ENCODE peak calls at places on chromosomes 4 and X, in eight cellular contexts. One of them, this sample, is unnamed.

GRCh38 chr4:56622176-56622575 is 58.9 kb downstream of the HOPX start:
- DNase-seq in WTC11: no peak
- DNase-seq in stimulated activated naive CD8-positive, alpha-beta T cell treated with anti-CD3 and anti-CD28 coated beads, Interleukin-15, amount 100 ng/mL, for 72 hours: no peak
- DNase-seq in GM13977: no peak
- DNase-seq in H9: no peak
- DNase-seq in OCI-M1: no peak
- DNase-seq in hepatocyte: no peak
- DNase-seq in GM04503: no peak
- DNase-seq in this sample: no peak

GRCh38 chrX:48472851-48473717 is 2.9 kb upstream of the FTSJ1 start:
- DNase-seq in WTC11: no peak
- DNase-seq in stimulated activated naive CD8-positive, alpha-beta T cell treated with anti-CD3 and anti-CD28 coated beads, Interleukin-15, amount 100 ng/mL, for 72 hours: no peak
- DNase-seq in GM13977: no peak
- DNase-seq in H9: no peak
- DNase-seq in OCI-M1: peak
- DNase-seq in hepatocyte: no peak
- DNase-seq in GM04503: no peak
- DNase-seq in this sample: no peak

GRCh38 chr4:12724520-12724919 is 759.6 kb downstream of the RAB28 start:
- DNase-seq in WTC11: no peak
- DNase-seq in stimulated activated naive CD8-positive, alpha-beta T cell treated with anti-CD3 and anti-CD28 coated beads, Interleukin-15, amount 100 ng/mL, for 72 hours: no peak
- DNase-seq in GM13977: peak
- DNase-seq in H9: no peak
- DNase-seq in OCI-M1: peak
- DNase-seq in hepatocyte: peak
- DNase-seq in GM04503: no peak
- DNase-seq in this sample: peak

GRCh38 chrX:39766882-39767281 is 330.9 kb downstream of the BCOR start:
- DNase-seq in WTC11: no peak
- DNase-seq in stimulated activated naive CD8-positive, alpha-beta T cell treated with anti-CD3 and anti-CD28 coated beads, Interleukin-15, amount 100 ng/mL, for 72 hours: no peak
- DNase-seq in GM13977: no peak
- DNase-seq in H9: no peak
- DNase-seq in OCI-M1: no peak
- DNase-seq in hepatocyte: no peak
- DNase-seq in GM04503: no peak
- DNase-seq in this sample: no peak

GRCh38 chrX:33339219-33339618 is 127.9 kb upstream of the DMD start:
- DNase-seq in WTC11: no peak
- DNase-seq in stimulated activated naive CD8-positive, alpha-beta T cell treated with anti-CD3 and anti-CD28 coated beads, Interleukin-15, amount 100 ng/mL, for 72 hours: no peak
- DNase-seq in GM13977: no peak
- DNase-seq in H9: peak
- DNase-seq in OCI-M1: no peak
- DNase-seq in hepatocyte: peak
- DNase-seq in GM04503: no peak
- DNase-seq in this sample: no peak

GRCh38 chr4:48162162-48162561 is 28.1 kb upstream of the TXK start:
- DNase-seq in WTC11: no peak
- DNase-seq in stimulated activated naive CD8-positive, alpha-beta T cell treated with anti-CD3 and anti-CD28 coated beads, Interleukin-15, amount 100 ng/mL, for 72 hours: no peak
- DNase-seq in GM13977: no peak
- DNase-seq in H9: no peak
- DNase-seq in OCI-M1: peak
- DNase-seq in hepatocyte: no peak
- DNase-seq in GM04503: no peak
- DNase-seq in this sample: no peak

GRCh38 chrX:95797344-95797743 is 887.3 kb upstream of the DIAPH2 start:
- DNase-seq in WTC11: no peak
- DNase-seq in stimulated activated naive CD8-positive, alpha-beta T cell treated with anti-CD3 and anti-CD28 coated beads, Interleukin-15, amount 100 ng/mL, for 72 hours: no peak
- DNase-seq in GM13977: no peak
- DNase-seq in H9: peak
- DNase-seq in OCI-M1: no peak
- DNase-seq in hepatocyte: no peak
- DNase-seq in GM04503: no peak
- DNase-seq in this sample: no peak

GRCh38 chrX:115366535-115366934 is 77.0 kb downstream of the LUZP4 start:
- DNase-seq in WTC11: no peak
- DNase-seq in stimulated activated naive CD8-positive, alpha-beta T cell treated with anti-CD3 and anti-CD28 coated beads, Interleukin-15, amount 100 ng/mL, for 72 hours: no peak
- DNase-seq in GM13977: no peak
- DNase-seq in H9: no peak
- DNase-seq in OCI-M1: no peak
- DNase-seq in hepatocyte: no peak
- DNase-seq in GM04503: no peak
- DNase-seq in this sample: no peak

GRCh38 chrX:139967300-139967699 is 2.0 kb upstream of the CXorf66 start:
- DNase-seq in WTC11: peak
- DNase-seq in stimulated activated naive CD8-positive, alpha-beta T cell treated with anti-CD3 and anti-CD28 coated beads, Interleukin-15, amount 100 ng/mL, for 72 hours: no peak
- DNase-seq in GM13977: peak
- DNase-seq in H9: no peak
- DNase-seq in OCI-M1: peak
- DNase-seq in hepatocyte: no peak
- DNase-seq in GM04503: no peak
- DNase-seq in this sample: no peak

GRCh38 chr4:181970356-181970755 is 272.8 kb upstream of the TENM3 start:
- DNase-seq in WTC11: no peak
- DNase-seq in stimulated activated naive CD8-positive, alpha-beta T cell treated with anti-CD3 and anti-CD28 coated beads, Interleukin-15, amount 100 ng/mL, for 72 hours: no peak
- DNase-seq in GM13977: no peak
- DNase-seq in H9: no peak
- DNase-seq in OCI-M1: no peak
- DNase-seq in hepatocyte: no peak
- DNase-seq in GM04503: no peak
- DNase-seq in this sample: peak

GRCh38 chr4:985123-985830 is 1.6 kb upstream of the IDUA start:
- DNase-seq in WTC11: peak
- DNase-seq in stimulated activated naive CD8-positive, alpha-beta T cell treated with anti-CD3 and anti-CD28 coated beads, Interleukin-15, amount 100 ng/mL, for 72 hours: peak
- DNase-seq in GM13977: peak
- DNase-seq in H9: peak
- DNase-seq in OCI-M1: peak
- DNase-seq in hepatocyte: peak
- DNase-seq in GM04503: no peak
- DNase-seq in this sample: peak

GRCh38 chr4:144699565-144699964 is 53.6 kb downstream of the HHIP start:
- DNase-seq in WTC11: no peak
- DNase-seq in stimulated activated naive CD8-positive, alpha-beta T cell treated with anti-CD3 and anti-CD28 coated beads, Interleukin-15, amount 100 ng/mL, for 72 hours: no peak
- DNase-seq in GM13977: no peak
- DNase-seq in H9: no peak
- DNase-seq in OCI-M1: no peak
- DNase-seq in hepatocyte: no peak
- DNase-seq in GM04503: no peak
- DNase-seq in this sample: no peak

GRCh38 chr4:185304944-185305690 is 90.6 kb downstream of the LRP2BP start:
- DNase-seq in WTC11: peak
- DNase-seq in stimulated activated naive CD8-positive, alpha-beta T cell treated with anti-CD3 and anti-CD28 coated beads, Interleukin-15, amount 100 ng/mL, for 72 hours: peak
- DNase-seq in GM13977: no peak
- DNase-seq in H9: peak
- DNase-seq in OCI-M1: peak
- DNase-seq in hepatocyte: peak
- DNase-seq in GM04503: no peak
- DNase-seq in this sample: no peak